ENCODE peak calls at places on chromosomes 3 and 15, in four cellular contexts. X, B, V and W are unnamed samples.
A peak's percentile ranks its signal among the peaks of the same experiment; 100 is the strongest.

GRCh38 chr3:189204467-189204866 is 32.7 kb downstream of the TPRG1 start:
- DNase-seq in V (no peak), B (no peak), X (no peak), W (no peak)

GRCh38 chr3:67524046-67524445 is 130.4 kb downstream of the SUCLG2 start:
- DNase-seq in V (peak; percentile 10), X (no peak), B (no peak), W (no peak)

GRCh38 chr3:129574206-129574605 is 31.2 kb downstream of the H1-8 start:
- DNase-seq in V (no peak), B (no peak), X (no peak), W (no peak)

GRCh38 chr3:156964562-156964961 is 138.4 kb downstream of the LEKR1 start:
- DNase-seq in X (peak; percentile 2), B (no peak), V (no peak), W (no peak)

GRCh38 chr15:75350601-75351331 is 3.9 kb downstream of the NEIL1 start:
- DNase-seq in X (no peak), V (no peak), B (no peak), W (no peak)

GRCh38 chr15:87711011-87711410 is 545.5 kb downstream of the NTRK3 start:
- DNase-seq in V (no peak), B (no peak), X (peak; percentile 66), W (no peak)

GRCh38 chr15:56244811-56245576 is 1.3 kb upstream of the RFX7 start:
- DNase-seq in V (no peak), X (no peak), B (no peak), W (no peak)

GRCh38 chr15:49741721-49742120 is 120.9 kb downstream of the DTWD1 start:
- DNase-seq in V (no peak), B (no peak), X (no peak), W (no peak)

GRCh38 chr15:88873786-88874185 is 21.6 kb downstream of the HAPLN3 start:
- DNase-seq in B (no peak), V (no peak), X (no peak), W (no peak)

GRCh38 chr15:77870195-77871065 is 207.1 kb downstream of the TBC1D2B start:
- DNase-seq in V (no peak), X (peak; percentile 69), B (peak; percentile 47), W (no peak)

GRCh38 chr3:125140011-125140813 is 72.3 kb downstream of the SLC12A8 start:
- DNase-seq in B (no peak), V (no peak), X (peak; percentile 58), W (no peak)

GRCh38 chr3:160808838-160809237 is 52.8 kb downstream of the PPM1L start:
- DNase-seq in V (no peak), B (peak; percentile 57), X (no peak), W (no peak)

GRCh38 chr3:171186383-171186782 is 159.9 kb upstream of the SLC2A2 start:
- DNase-seq in B (no peak), V (no peak), X (peak; percentile 54), W (peak; percentile 75)

GRCh38 chr3:197508511-197508910 is 47.3 kb downstream of the BDH1 start:
- DNase-seq in V (no peak), B (no peak), X (no peak), W (no peak)

GRCh38 chr15:101057841-101058407 is 138.8 kb downstream of the LRRK1 start:
- DNase-seq in B (no peak), V (no peak), X (no peak), W (no peak)

GRCh38 chr15:64596701-64597468 is 136.5 kb downstream of the ZNF609 start:
- DNase-seq in B (no peak), V (no peak), X (peak; percentile 71), W (no peak)

GRCh38 chr3:150699068-150699635 is 4.6 kb downstream of the ERICH6 start:
- DNase-seq in X (peak; percentile 43), B (no peak), V (no peak), W (no peak)

GRCh38 chr3:184003187-184003967 is 14.3 kb downstream of the ABCC5 start:
- DNase-seq in V (peak; percentile 54), X (peak; percentile 71), B (no peak), W (peak; percentile 86)

GRCh38 chr15:80530737-80531365 is 126.7 kb downstream of the ARNT2 start:
- DNase-seq in X (peak; percentile 84), V (no peak), B (no peak), W (no peak)
- H3K4me3 ChIP-seq in X (no peak overlapping the region), V (no peak overlapping the region), B (no peak overlapping the region), W (no peak overlapping the region)

GRCh38 chr3:168295027-168295426 is 199.3 kb upstream of the GOLIM4 start:
- DNase-seq in V (no peak), B (no peak), X (no peak), W (no peak)
- TF ChIP-seq CTCF in V (no peak), B (no peak), X (no peak), W (no peak)

DNA sequence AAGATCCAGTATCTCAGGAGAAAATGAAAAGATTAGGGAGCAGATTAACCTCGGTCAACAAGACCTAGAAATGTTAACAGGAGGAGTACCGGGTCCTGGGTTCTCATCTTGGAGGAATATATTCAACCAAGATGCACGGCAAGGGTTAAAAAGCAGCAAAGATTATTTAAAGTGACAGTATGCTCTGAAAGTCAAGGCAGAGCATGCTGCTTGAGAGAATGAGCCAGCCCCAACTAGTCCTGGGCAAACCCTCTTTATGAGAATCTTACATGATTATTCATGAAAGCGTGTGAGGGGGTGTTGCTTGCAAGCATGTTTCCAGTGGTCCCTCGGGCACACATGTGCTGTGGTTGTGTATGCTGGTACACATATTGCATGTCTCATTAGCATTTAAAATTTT is 1445.6 kb downstream of the SI start:
- DNase-seq in V (no peak), X (no peak), B (no peak), W (no peak)
- H3K4me3 ChIP-seq in V (no peak overlapping the region), X (no peak overlapping the region), B (no peak overlapping the region), W (no peak overlapping the region)

DNA sequence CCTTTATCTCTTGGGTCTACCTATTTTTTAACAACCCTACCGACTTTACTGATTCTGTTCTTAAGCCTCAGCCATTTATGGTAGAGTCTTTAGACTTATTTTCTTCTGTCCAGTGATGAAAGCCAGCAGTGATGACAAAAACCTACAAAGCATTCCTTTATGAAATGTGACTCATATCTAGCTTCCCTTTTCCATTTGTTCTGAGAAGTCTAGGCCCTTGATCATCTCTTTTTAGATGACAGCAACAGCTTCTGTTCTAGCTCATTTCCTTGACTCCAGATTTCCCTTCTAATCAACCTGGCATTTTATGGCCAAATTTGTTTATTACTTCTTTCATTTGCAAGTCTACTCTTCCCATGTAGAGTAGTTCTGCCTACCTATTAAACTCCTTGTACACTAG is 36.1 kb downstream of the CFAP44 start:
- DNase-seq in X (peak; percentile 63), B (no peak), V (peak; percentile 2), W (no peak)
- TF ChIP-seq CTCF in X (no peak), B (no peak), V (no peak), W (no peak)